ENCODE peak calls at places on chromosomes 11 and 22, in six cellular contexts. R is transverse colon, W is uterus, Y is kidney epithelial cell, D is AG04450, V is IMR-90. X is an unnamed sample.

GRCh38 chr22:20080776-20081654 is 974 bp downstream of the DGCR8 start:
- DNase-seq in R (peak), W (no peak), Y (no peak), D (peak), V (peak), X (peak)

GRCh38 chr11:93028959-93029536 is 59.6 kb downstream of the MTNR1B start:
- DNase-seq in R (no peak), W (no peak), Y (no peak), D (no peak), V (no peak), X (no peak)

GRCh38 chr11:94599510-94599909 is 32.3 kb downstream of the PIWIL4 start:
- DNase-seq in R (no peak), W (no peak), Y (no peak), D (no peak), V (no peak), X (no peak)

GRCh38 chr11:16986434-16987204 is 27.6 kb downstream of the PLEKHA7 start:
- DNase-seq in R (peak), W (peak), Y (no peak), D (no peak), V (no peak), X (no peak)

GRCh38 chr11:35142481-35143207 is 3.7 kb downstream of the CD44 start:
- DNase-seq in R (peak), W (peak), Y (no peak), D (no peak), V (peak), X (peak)

GRCh38 chr22:37320726-37321286 is 38.5 kb downstream of the CYTH4 start:
- DNase-seq in R (no peak), W (no peak), Y (no peak), D (no peak), V (no peak), X (no peak)

GRCh38 chr11:110253525-110253924 is 42.9 kb downstream of the RDX start:
- DNase-seq in R (no peak), W (no peak), Y (no peak), D (no peak), V (no peak), X (no peak)

GRCh38 chr11:20360650-20361049 is 2.9 kb upstream of the HTATIP2 start:
- DNase-seq in R (peak), W (no peak), Y (no peak), D (no peak), V (peak), X (peak)

GRCh38 chr11:34052608-34053160 is 1.2 kb downstream of the CAPRIN1 start:
- DNase-seq in R (peak), W (peak), Y (no peak), D (no peak), V (no peak), X (peak)

DNA sequence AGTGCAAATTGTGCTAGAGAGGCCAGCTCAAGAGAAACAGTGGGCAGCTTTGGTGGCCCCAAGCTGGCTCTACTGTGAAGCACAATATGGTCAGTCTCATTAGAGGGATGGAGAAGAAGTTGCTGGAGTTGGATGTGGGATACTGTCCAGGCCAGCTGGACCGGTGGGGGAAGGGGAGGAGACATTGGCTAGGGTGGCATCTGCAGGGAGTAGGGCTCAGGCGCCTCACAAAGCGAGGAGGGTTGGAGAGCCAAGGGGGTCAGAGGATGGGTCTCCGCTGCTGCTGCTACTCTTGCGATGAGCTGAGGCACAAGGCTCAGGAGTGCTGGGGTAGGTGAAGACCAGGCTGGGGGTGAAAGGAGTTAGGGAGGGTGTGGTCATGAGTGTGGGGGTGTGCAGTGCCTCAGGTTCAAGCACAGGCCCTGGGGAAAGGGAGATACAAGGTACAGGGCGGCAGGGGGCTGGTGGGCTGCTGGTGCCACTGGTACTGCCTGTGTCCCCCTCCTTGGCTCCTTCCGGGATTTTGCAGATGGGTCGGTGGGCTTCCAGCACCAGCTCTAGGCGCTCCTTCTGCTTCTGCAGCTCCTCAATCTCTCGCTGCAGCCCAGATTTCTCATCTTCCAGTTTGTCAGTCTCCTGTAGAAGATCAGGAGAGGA is 2.3 kb downstream of the CCDC85B start:
- DNase-seq in R (no peak), W (peak), Y (no peak), D (no peak), V (no peak), X (no peak)
- H3K4me3 ChIP-seq in R (no peak), W (no peak), Y (no peak), D (peak), V (no peak), X (no peak)

DNA sequence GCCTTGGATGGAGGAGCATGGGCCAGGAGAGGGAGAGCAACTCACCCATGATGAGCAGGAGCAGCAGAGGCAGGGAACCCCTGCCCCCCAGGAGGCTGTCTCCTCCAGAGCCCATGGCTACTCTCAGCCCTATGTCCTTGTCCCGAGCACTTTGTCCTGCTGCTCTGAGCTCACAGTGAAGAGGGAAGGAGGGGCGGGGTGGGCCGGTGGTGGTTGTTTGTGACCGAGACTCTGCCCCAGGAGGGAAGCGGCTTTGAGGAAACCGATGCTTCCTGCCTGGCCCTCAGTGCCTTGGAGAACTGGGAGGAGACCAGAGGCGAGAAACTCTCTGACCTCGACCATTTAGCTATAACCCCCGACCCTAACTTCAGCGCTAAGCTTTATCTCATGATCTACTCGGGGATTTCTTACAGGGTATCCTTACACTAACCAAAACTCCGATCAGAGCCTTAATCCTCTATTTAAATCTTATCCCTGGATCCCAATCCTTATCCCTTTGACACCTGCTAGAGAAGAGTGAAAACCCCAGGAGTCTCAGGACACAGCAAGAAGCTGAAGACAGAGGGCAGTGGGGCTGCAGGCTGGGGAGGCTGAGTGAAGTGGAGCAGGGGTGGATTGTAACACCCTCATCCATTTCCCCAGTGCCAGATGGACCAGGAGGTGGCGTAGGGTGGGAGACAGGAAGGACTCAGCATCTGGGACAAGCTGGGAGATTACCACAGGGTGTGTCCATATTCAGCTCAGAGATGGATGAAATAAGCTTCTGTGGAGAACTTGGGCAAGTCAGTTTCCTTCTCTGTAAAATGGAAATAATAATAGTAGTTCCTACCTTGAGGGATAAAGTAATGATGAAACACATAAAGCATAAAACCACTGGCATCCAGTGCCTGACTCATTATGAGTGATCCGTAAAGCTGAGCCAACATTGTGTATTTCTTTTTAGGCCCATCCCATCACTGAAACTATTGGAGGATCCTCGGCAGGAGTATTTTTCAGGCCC is at the start of gene ROBO4:
- DNase-seq in R (no peak), W (peak), Y (peak), D (peak), V (peak), X (peak)
- H3K4me3 ChIP-seq in R (no peak), W (peak), Y (no peak), D (no peak), V (no peak), X (no peak)

DNA sequence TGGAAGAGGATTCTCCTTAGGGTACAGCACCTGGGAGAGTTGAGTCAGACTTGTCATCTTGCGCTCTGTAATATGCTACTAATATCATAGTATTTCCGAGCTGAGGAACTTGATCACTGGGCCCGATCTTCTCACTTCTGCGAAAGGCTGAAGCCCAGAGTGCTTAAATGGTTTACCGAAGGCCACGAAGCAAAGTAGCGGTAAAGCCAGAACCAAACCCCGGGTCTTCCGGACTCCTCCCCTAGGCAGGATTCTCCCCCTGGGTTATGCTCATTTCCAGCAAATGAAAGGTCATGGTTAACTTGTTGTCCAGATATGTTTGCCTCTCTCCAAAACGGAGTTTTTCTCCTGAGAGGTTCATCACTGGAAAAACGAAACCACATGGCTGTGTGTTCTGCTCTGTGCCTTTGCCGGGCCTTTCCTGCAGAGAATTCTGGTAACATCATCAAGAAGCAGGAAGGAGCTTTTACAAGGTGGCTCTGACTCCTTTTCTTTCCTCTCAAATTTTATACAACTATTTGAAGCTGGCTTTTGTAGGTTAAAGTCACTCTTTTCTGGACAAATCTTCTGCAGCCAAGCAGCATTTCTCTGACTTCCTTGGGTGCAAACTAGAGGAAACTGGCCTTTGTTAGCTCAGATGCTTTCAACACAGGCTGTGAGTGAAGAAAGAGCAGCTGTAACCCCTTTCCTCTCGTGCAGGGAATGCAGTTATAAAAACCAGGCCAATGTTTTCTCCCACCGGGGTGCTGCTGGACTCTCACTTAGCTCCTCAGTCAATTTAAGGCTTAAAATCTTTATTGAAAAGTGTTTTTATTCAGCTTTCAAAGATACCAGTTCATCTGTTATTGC is 35.5 kb downstream of the UBASH3B start:
- DNase-seq in R (no peak), W (no peak), Y (no peak), D (no peak), V (peak), X (peak)
- H3K4me3 ChIP-seq in R (no peak), W (no peak), Y (no peak), D (peak), V (no peak), X (peak)

DNA sequence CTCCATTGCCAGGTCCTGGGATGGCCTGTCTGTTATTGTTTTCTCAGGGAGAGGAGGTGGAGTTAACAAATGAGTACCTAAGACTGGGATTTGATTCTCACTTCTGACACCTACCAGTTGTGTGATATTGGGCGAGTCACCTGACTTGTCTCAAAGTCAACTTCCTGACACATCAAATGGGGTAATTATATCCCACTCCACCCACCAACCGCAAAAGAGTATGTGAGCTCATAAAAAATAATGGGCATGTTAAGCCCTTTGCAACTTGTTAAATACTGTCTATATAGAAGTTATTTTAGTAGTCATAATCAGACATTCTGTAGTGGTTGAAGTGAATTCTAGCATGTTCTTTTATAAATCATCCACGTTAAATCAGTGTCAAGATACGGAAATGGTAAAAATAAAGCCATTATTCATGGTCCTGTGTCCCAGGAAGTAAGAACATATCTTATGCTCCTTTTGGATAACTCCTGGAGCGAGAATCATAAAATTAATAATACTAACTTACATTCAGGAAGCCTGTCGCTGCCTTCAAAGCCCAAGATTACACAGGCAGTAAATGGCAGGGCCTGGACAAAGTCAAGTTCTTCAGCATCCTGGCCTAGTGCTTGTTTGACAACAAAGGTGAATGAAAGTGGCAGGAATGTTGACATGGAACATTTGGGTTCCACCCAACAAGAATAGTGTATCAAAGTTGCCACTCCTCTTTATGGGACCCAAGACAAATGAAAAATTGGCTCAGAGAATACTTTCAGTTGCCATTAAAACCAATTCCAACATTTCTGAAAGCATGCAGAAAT is 54.3 kb downstream of the SYTL2 start:
- DNase-seq in R (peak), W (no peak), Y (no peak), D (no peak), V (no peak), X (no peak)
- H3K4me3 ChIP-seq in R (no peak), W (no peak), Y (no peak), D (no peak), V (no peak), X (no peak)

GRCh38 chr11:10749476-10749875 is 1.6 kb upstream of the CTR9 start:
- DNase-seq in R (no peak), W (no peak), Y (no peak), D (no peak), V (no peak), X (no peak)

GRCh38 chr11:10750838-10751580 is at the start of gene CTR9:
- DNase-seq in R (peak), W (peak), Y (peak), D (peak), V (peak), X (peak)

GRCh38 chr11:10751581-10751940 is 515 bp downstream of the CTR9 start:
- DNase-seq in R (no peak), W (no peak), Y (no peak), D (no peak), V (no peak), X (no peak)

GRCh38 chr11:10752061-10752460 is 1.0 kb downstream of the CTR9 start:
- DNase-seq in R (no peak), W (no peak), Y (no peak), D (no peak), V (no peak), X (no peak)

GRCh38 chr11:10752486-10752885 is 1.4 kb downstream of the CTR9 start:
- DNase-seq in R (no peak), W (no peak), Y (no peak), D (no peak), V (no peak), X (no peak)
- H3K4me3 ChIP-seq in R (no peak), W (no peak), Y (peak), D (peak), V (no peak), X (peak)

GRCh38 chr22:21641795-21642583 is at the start of gene SDF2L1:
- DNase-seq in R (peak), W (peak), Y (peak), D (peak), V (peak), X (peak)

GRCh38 chr22:21640810-21641209 is 1.3 kb upstream of the SDF2L1 start:
- DNase-seq in R (no peak), W (no peak), Y (no peak), D (no peak), V (no peak), X (no peak)

GRCh38 chr22:21641417-21641794 is 696 bp upstream of the SDF2L1 start:
- DNase-seq in R (peak), W (no peak), Y (no peak), D (no peak), V (peak), X (peak)

GRCh38 chr22:21642584-21643448 is 714 bp downstream of the SDF2L1 start:
- DNase-seq in R (peak), W (no peak), Y (no peak), D (no peak), V (peak), X (peak)

GRCh38 chr22:21643533-21644357 is 1.6 kb downstream of the SDF2L1 start:
- DNase-seq in R (no peak), W (no peak), Y (no peak), D (no peak), V (no peak), X (no peak)
- H3K4me3 ChIP-seq in R (no peak), W (no peak), Y (peak), D (peak), V (no peak), X (no peak)

DNA sequence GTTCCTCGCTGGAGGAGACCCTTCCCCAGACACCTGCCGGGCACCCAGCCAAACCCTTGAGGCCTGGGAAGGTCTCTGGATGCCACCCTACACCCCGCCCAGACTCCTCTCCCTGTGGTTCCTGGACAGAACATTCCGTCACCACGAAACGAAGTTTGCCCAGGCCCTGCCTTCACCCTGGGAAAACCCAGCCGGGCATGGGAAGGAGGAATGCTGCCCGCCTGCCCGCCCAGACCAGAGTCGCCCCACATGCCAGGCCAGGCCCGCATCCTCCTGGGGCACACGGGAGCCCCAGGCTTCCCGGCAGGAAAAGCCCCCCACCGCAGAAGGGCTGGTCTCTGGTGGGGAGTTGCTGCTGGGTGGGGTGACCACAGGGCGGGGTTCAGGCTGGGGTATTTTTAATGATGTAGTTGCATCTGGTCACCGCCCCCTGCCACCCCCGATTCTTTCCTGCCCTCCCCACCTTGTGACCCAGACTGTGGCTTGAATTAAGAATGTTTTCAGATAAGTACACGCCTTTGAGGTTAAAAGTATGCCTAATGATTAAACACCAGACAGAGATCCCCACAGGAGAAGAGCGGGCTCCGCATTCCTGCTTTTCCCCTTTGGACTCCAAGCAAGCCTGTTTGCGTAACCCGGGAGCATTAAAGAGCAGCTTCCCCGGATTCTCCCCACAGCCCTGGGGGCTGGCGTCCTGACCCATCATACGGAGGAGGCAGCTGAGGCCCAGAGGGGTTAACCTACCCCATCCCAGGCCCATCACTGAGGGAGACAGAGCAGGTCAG is 44.6 kb upstream of the PPARA start:
- DNase-seq in R (peak), W (peak), Y (peak), D (no peak), V (peak), X (peak)
- H3K4me3 ChIP-seq in R (no peak), W (no peak), Y (no peak), D (no peak), V (no peak), X (no peak)

X was measured in mesenchymal stem cell.